ENCODE peak calls at places on chromosome 16, in seven cellular contexts. J is ovary, R is IMR-90, U is adrenal gland, G is stomach, D is endothelial cell of umbilical vein, H is tibial nerve. Q is an unnamed sample. For H3K4me1 and H3K27me3, the result is how much of the 10 kb centered on the place peaks cover.

GRCh38 chr16:89172171-89172900 is 788 bp downstream of the CDH15 start:
- DNase-seq in H (no peak), D (no peak), G (no peak), J (no peak), U (no peak), R (no peak), Q (no peak)

GRCh38 chr16:8953064-8953463 is 10.6 kb downstream of the USP7 start:
- DNase-seq in J (no peak), G (no peak), H (no peak), U (no peak), D (no peak), R (no peak), Q (no peak)

GRCh38 chr16:86355538-86355937 is 154.8 kb upstream of the FOXF1 start:
- DNase-seq in G (no peak), U (no peak), J (no peak), R (peak), H (no peak), D (no peak), Q (no peak)

GRCh38 chr16:2194166-2194834 is 2.1 kb downstream of the CASKIN1 start:
- DNase-seq in J (no peak), D (no peak), R (peak), G (no peak), U (peak), H (no peak), Q (no peak)

GRCh38 chr16:87764600-87765472 is 950 bp downstream of the KLHDC4 start:
- DNase-seq in R (no peak), G (no peak), D (no peak), U (no peak), J (no peak), H (no peak), Q (peak)

GRCh38 chr16:46747777-46748651 is at the start of gene MYLK3:
- DNase-seq in D (no peak), R (no peak), U (no peak), J (no peak), H (no peak), G (no peak), Q (no peak)

GRCh38 chr16:47634126-47634525 is 173.0 kb downstream of the PHKB start:
- DNase-seq in U (no peak), D (no peak), G (no peak), R (no peak), J (no peak), H (no peak), Q (no peak)

GRCh38 chr16:9331503-9331902 is 240.1 kb downstream of the HAPSTR1 start:
- DNase-seq in D (no peak), H (no peak), R (no peak), G (no peak), J (no peak), U (no peak), Q (no peak)

GRCh38 chr16:86088816-86089215 is 189.9 kb downstream of the IRF8 start:
- DNase-seq in J (no peak), U (peak), R (no peak), G (no peak), D (no peak), H (no peak), Q (no peak)

GRCh38 chr16:23164736-23165135 is 15.5 kb upstream of the USP31 start:
- DNase-seq in J (no peak), H (no peak), R (no peak), G (no peak), U (no peak), D (no peak), Q (no peak)

GRCh38 chr16:995087-995486 is 13.5 kb downstream of the SOX8 start:
- DNase-seq in R (peak), D (no peak), J (no peak), U (no peak), H (no peak), G (no peak), Q (no peak)

GRCh38 chr16:71709231-71709781 is 15.2 kb downstream of the PHLPP2 start:
- DNase-seq in R (peak), G (no peak), D (peak), U (no peak), H (no peak), J (no peak), Q (no peak)

GRCh38 chr16:86566966-86567700 is 504 bp downstream of the FOXC2 start:
- DNase-seq in U (no peak), H (no peak), G (no peak), R (peak), D (peak), J (no peak), Q (no peak)

GRCh38 chr16:7268182-7268581 is 64.5 kb upstream of the RBFOX1 start:
- DNase-seq in D (no peak), G (no peak), R (no peak), J (no peak), H (peak), U (no peak), Q (peak)

GRCh38 chr16:82046541-82046940 is 11.5 kb downstream of the HSD17B2 start:
- DNase-seq in H (no peak), R (no peak), J (no peak), G (no peak), U (no peak), D (no peak), Q (no peak)
- H3K4me1 ChIP-seq in H (under half), R (under half), J (under half), G (under half), U (under half), D (under half), Q (under half)

DNA sequence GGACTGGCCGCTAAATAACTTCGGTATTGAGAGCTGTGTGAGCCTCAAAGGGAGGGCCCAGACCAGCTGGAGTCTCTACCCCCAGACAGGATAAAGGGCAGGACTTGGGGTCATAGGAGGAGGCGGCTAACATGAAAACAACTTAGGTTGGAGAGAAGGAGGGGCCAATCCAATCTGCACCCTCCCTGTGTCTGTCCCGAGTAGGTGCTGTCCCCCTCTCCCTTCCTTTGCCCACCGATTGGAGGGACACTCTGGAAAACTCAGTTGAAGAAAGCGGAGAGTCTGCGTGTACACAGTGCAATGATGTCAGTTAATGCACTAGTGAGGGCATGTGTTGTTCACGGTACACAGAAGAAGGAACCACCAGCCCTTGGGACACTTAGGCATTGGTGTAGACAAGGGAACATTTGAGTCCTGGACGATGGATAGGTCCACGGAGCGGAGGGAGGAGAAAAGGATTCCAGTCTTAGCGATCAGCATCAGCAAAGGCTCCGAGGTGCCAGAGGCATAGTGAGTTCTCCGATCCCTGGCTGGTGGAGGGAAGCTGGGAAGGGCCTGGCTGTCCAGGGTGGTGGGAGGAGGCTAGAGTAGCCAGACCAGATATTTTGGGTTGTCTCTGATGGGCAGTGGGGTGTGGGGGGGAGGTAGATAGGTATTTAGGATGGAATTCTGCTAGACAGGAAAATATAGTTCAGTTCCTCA is 761 bp downstream of the NOL3 start:
- DNase-seq in U (no peak), J (no peak), H (peak), D (no peak), G (no peak), R (peak), Q (no peak)
- H3K27me3 ChIP-seq in U (under half), J (under half), H (under half), D (under half), G (under half), R (under half), Q (under half)

DNA sequence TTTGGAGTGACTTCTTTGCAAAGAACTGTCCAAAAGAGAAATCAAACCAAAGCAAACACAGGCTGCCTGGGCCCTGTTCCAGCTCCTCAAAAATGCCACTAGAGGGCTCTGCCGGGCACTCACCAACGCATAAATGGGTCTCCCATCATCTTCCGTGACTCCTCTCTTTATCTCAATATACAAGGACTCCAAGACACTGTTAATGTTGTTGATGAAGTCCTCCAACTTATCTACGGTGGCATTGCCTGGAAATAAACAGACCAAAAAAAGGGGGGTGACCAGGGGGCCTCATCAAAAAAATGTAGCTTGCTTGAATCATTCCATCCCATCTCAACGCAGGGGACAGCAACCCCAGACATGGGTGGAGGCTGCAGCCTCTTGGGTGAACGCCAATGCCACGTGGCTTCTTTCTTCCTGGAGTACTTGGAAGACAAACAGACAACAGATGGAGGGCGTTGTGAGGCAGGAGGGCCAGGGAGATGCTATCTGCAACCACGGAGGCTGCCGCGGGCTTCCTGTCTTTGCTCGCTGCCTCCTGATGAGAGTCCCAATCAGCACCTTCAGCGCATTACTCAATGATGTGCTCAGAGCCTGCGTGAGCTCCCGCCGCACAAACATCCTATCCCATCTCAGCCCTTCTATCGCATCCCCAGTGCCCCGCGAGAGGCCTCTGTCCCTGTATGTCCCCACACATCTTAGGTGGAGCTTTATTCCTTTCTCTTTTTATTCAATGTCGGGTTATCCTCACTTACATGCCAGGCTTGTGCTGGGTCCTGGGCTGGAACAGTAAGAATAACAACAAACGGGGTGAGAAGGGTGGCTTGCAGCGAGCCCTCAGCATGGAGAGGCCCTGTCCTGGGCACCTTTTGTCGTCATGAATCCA is 32.0 kb downstream of the KDM8 start:
- DNase-seq in J (peak), H (peak), U (peak), R (peak), G (peak), D (peak), Q (peak)
- TF ChIP-seq POLR2A in J (no peak), H (no peak), U (peak), R (no peak), G (no peak), D (no peak), Q (no peak)

DNA sequence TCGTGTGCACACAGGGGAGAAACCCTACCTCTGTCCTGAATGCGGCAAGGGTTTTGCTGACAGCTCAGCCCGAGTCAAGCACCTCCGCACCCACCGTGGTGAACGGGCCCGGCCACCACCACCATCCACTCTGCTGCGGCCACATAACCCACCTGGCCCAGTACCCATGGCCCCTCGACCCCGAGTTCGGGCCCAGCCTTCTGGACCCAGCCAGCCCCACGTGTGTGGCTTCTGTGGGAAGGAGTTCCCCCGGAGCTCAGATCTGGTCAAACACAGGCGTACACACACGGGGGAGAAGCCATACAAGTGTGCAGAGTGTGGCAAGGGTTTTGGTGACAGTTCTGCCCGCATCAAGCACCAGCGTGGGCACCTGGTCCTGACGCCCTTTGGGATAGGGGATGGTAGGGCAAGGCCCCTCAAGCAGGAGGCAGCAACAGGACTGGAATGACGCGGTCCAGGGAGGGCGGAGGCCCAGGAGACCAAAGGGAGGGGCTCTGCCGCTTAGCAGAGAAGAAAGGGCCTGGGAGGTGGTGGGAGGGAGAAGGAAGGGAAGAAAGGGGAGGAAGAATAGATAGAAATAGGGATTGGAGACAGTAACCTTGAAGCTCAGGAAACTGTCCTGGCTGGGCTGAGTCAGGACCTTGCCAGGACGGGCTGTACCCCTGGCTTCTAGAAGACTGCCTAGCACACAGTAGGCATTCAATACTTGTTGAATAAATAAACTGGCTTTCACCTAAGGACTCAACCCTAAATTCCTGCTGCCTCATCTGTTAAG is 3.6 kb downstream of the ZNF48 start:
- DNase-seq in J (no peak), D (no peak), R (no peak), G (no peak), H (no peak), U (no peak), Q (no peak)
- H3K4me1 ChIP-seq in J (under half), D (under half), R (under half), G (under half), H (under half), U (under half), Q (under half)

GRCh38 chr16:56647641-56648431 is 3.9 kb upstream of the MT1B start:
- DNase-seq in U (no peak), J (no peak), R (no peak), H (no peak), G (no peak), D (no peak), Q (no peak)

GRCh38 chr16:56651586-56651985 is at the start of gene MT1B:
- DNase-seq in G (no peak), H (no peak), R (no peak), U (no peak), D (no peak), J (no peak), Q (no peak)

GRCh38 chr16:56652600-56652999 is 914 bp downstream of the MT1B start:
- DNase-seq in U (no peak), H (no peak), J (no peak), R (no peak), G (no peak), D (no peak), Q (no peak)

GRCh38 chr16:56649820-56650219 is 1.9 kb upstream of the MT1B start:
- DNase-seq in R (no peak), J (no peak), G (no peak), D (no peak), U (no peak), H (no peak), Q (no peak)

DNA sequence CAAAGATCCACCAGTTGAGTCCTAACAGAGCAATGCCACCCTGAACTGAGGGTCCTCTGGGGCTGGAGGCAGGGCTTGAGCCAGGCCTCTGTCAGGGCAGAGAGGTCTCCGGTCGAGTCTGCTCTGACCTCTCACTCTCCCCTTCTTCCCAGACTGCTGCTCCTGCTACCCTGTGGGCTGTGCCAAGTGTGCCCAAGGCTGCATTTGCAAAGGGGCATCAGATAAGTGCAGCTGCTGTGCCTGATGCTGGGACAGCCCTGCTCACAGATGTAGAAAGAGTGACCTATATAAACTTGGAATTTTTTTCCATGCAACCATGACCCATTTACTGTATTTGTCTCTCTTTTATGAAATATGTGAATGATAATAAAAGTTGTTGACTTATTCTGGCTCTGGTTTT is 2.4 kb upstream of the MT1B start:
- DNase-seq in G (no peak), H (no peak), J (no peak), D (no peak), U (no peak), R (no peak), Q (no peak)
- H3K27me3 ChIP-seq in G (under half), H (under half), J (under half), D (under half), U (under half), R (half or more), Q (under half)

GRCh38 chr16:24572069-24572468 is 32.7 kb downstream of the RBBP6 start:
- DNase-seq in H (no peak), U (no peak), G (no peak), D (no peak), J (no peak), R (no peak), Q (no peak)
- TF ChIP-seq POLR2A in H (no peak), U (no peak), G (no peak), D (no peak), J (no peak), R (no peak), Q (no peak)

GRCh38 chr16:84585472-84585871 is 32.4 kb downstream of the COTL1 start:
- DNase-seq in U (no peak), R (no peak), D (no peak), J (no peak), G (no peak), H (no peak), Q (no peak)

GRCh38 chr16:84584678-84585077 is 33.2 kb downstream of the COTL1 start:
- DNase-seq in J (no peak), H (no peak), U (no peak), G (no peak), R (no peak), D (no peak), Q (no peak)

GRCh38 chr16:84583995-84584394 is 33.9 kb downstream of the COTL1 start:
- DNase-seq in D (no peak), R (no peak), U (no peak), G (no peak), H (no peak), J (no peak), Q (peak)

GRCh38 chr16:84582958-84583516 is 34.8 kb downstream of the COTL1 start:
- DNase-seq in H (no peak), G (no peak), R (peak), D (no peak), J (no peak), U (peak), Q (peak)

GRCh38 chr16:84585886-84586285 is 32.0 kb downstream of the COTL1 start:
- DNase-seq in U (no peak), J (no peak), R (no peak), H (no peak), G (no peak), D (no peak), Q (no peak)
- H3K4me1 ChIP-seq in U (under half), J (under half), R (under half), H (under half), G (under half), D (under half), Q (under half)

DNA sequence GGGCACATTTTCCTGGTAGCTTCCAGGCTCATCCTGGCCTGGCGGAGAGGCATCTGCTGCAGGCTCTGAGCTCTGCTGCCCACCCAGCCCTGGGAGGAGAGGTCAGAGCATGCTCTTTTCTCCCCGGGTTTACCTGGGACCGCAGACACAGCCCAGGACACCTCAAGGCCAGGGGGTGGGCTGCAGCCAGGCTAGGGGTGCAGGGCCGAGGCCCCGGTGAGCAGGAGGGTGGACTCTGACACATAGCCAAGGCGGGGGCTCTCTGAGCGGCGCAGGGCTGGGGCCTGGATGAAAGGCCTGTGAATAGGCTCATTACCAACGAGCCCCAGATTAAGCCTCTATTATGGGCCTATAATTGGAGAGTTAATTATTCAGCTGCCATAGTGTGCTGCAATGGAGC is 42.7 kb downstream of the C16orf78 start:
- DNase-seq in R (no peak), U (no peak), J (no peak), D (no peak), H (no peak), G (no peak), Q (no peak)
- H3K27me3 ChIP-seq in R (under half), U (under half), J (under half), D (under half), H (under half), G (under half), Q (under half)

GRCh38 chr16:3282747-3283524 is at the start of gene ZNF263:
- DNase-seq in D (peak), J (peak), H (peak), R (peak), U (peak), G (peak), Q (peak)
- TF ChIP-seq POLR2A in D (peak), J (peak), H (peak), R (peak), U (peak), G (no peak), Q (peak)